ENCODE peak calls at places on chromosomes 16 and 17, in ten cellular contexts. Y is bronchial epithelial cell; J is osteocyte; L is activated CD4-positive, CD25-positive, alpha-beta regulatory T cell; I is GM20000; O is EH; H is AG10803; R is activated T-cell treated with anti-CD3 and anti-CD28 coated beads for 1 hour; Q is stimulated activated CD4-positive, alpha-beta T cell treated with anti-CD3 and anti-CD28 coated beads, Interleukin-15, amount 100 ng/mL, for 1 hour; M is Peyer's patch. N is an unnamed sample.

GRCh38 chr17:81537343-81537855 is 9.2 kb downstream of the FSCN2 start:
- DNase-seq in Y (no peak), J (no peak), L (peak; percentile 16), I (peak; percentile 73), O (peak; percentile 30), H (no peak), R (peak; percentile 32), Q (no peak), M (peak; percentile 77), N (no peak)

GRCh38 chr16:61823326-61823725 is 212.9 kb downstream of the CDH8 start:
- DNase-seq in Y (no peak), J (no peak), L (no peak), I (no peak), O (no peak), H (no peak), R (no peak), Q (no peak), M (no peak), N (no peak)

GRCh38 chr17:8951210-8951609 is 14.3 kb downstream of the PIK3R5 start:
- DNase-seq in Y (no peak), J (no peak), L (no peak), I (no peak), O (no peak), H (no peak), R (no peak), Q (no peak), M (no peak), N (no peak)

GRCh38 chr16:49442805-49443204 is 69.2 kb downstream of the C16orf78 start:
- DNase-seq in Y (no peak), J (no peak), L (no peak), I (no peak), O (no peak), H (no peak), R (no peak), Q (no peak), M (no peak), N (no peak)

GRCh38 chr17:37110012-37110701 is 161.4 kb downstream of the AATF start:
- DNase-seq in Y (no peak), J (no peak), L (no peak), I (no peak), O (no peak), H (no peak), R (no peak), Q (no peak), M (no peak), N (no peak)

GRCh38 chr16:66476328-66477027 is 49.4 kb downstream of the BEAN1 start:
- DNase-seq in Y (no peak), J (peak; percentile 60), L (no peak), I (peak; percentile 47), O (no peak), H (no peak), R (peak; percentile 24), Q (no peak), M (no peak), N (peak; percentile 52)

GRCh38 chr17:68343976-68344375 is 52.7 kb downstream of the ARSG start:
- DNase-seq in Y (no peak), J (no peak), L (no peak), I (no peak), O (no peak), H (no peak), R (no peak), Q (no peak), M (no peak), N (no peak)

GRCh38 chr16:2276501-2277195 is 8.7 kb upstream of the RNPS1 start:
- DNase-seq in Y (no peak), J (no peak), L (no peak), I (no peak), O (no peak), H (no peak), R (no peak), Q (no peak), M (no peak), N (no peak)

GRCh38 chr17:43402567-43402966 is 3.8 kb downstream of the ARL4D start:
- DNase-seq in Y (no peak), J (no peak), L (no peak), I (no peak), O (no peak), H (no peak), R (no peak), Q (no peak), M (no peak), N (no peak)

GRCh38 chr17:10013360-10014112 is 108.5 kb upstream of the RCVRN start:
- DNase-seq in Y (no peak), J (no peak), L (no peak), I (peak; percentile 61), O (no peak), H (peak; percentile 78), R (no peak), Q (no peak), M (no peak), N (no peak)

GRCh38 chr17:1967092-1967662 is 58.0 kb downstream of the RTN4RL1 start:
- DNase-seq in Y (peak; percentile 13), J (no peak), L (no peak), I (no peak), O (no peak), H (no peak), R (no peak), Q (no peak), M (no peak), N (no peak)

GRCh38 chr16:11391576-11391975 is 46.3 kb downstream of the RMI2 start:
- DNase-seq in Y (no peak), J (no peak), L (no peak), I (peak; percentile 7), O (no peak), H (no peak), R (no peak), Q (no peak), M (no peak), N (no peak)

GRCh38 chr17:7321466-7321865 is 6.3 kb upstream of the GPS2 start:
- DNase-seq in Y (no peak), J (no peak), L (no peak), I (no peak), O (no peak), H (no peak), R (no peak), Q (no peak), M (no peak), N (no peak)

GRCh38 chr17:422196-422930 is 69.8 kb upstream of the RPH3AL start:
- DNase-seq in Y (no peak), J (no peak), L (no peak), I (no peak), O (no peak), H (no peak), R (no peak), Q (no peak), M (no peak), N (no peak)

GRCh38 chr16:31535737-31536136 is 8.0 kb downstream of the AHSP start:
- DNase-seq in Y (no peak), J (no peak), L (no peak), I (no peak), O (no peak), H (no peak), R (no peak), Q (no peak), M (no peak), N (no peak)

GRCh38 chr16:67674851-67675578 is 8.4 kb downstream of the C16orf86 start:
- DNase-seq in Y (no peak), J (no peak), L (no peak), I (no peak), O (no peak), H (no peak), R (no peak), Q (no peak), M (no peak), N (no peak)

GRCh38 chr17:10224592-10225195 is 26.3 kb upstream of the GAS7 start:
- DNase-seq in Y (no peak), J (no peak), L (no peak), I (no peak), O (no peak), H (peak; percentile 21), R (no peak), Q (no peak), M (no peak), N (no peak)

GRCh38 chr16:12171206-12171605 is 194.7 kb downstream of the SNX29 start:
- DNase-seq in Y (no peak), J (no peak), L (no peak), I (no peak), O (peak; percentile 83), H (peak; percentile 73), R (no peak), Q (no peak), M (no peak), N (no peak)

GRCh38 chr17:5219536-5219935 is 15.1 kb downstream of the SCIMP start:
- DNase-seq in Y (no peak), J (no peak), L (no peak), I (no peak), O (no peak), H (no peak), R (no peak), Q (no peak), M (no peak), N (no peak)

N was measured in type B pancreatic cell.